ENCODE peak calls at places on chromosome 1, in four cellular contexts. B is stimulated activated CD8-positive, alpha-beta memory T cell treated with anti-CD3 and anti-CD28 coated beads, Interleukin-12 subunit alpha, Interleukin-12 subunit beta, amount 100 ng/mL, for 1 hour; X is head of caudate nucleus; D is anterior cingulate cortex. O is an unnamed sample.

GRCh38 chr1:19735419-19736127 is 64.1 kb downstream of the TMCO4 start:
- DNase-seq in B (no peak), X (peak; percentile 37), D (no peak), O (no peak)

GRCh38 chr1:28860332-28861073 is 48.5 kb downstream of the OPRD1 start:
- DNase-seq in B (no peak), X (no peak), D (no peak), O (no peak)

GRCh38 chr1:90723561-90724108 is 6.5 kb upstream of the BARHL2 start:
- DNase-seq in B (no peak), X (no peak), D (no peak), O (no peak)

GRCh38 chr1:92511541-92511940 is 24.8 kb upstream of the GFI1 start:
- DNase-seq in B (no peak), X (no peak), D (no peak), O (no peak)

GRCh38 chr1:172351347-172351746 is 69.1 kb upstream of the C1orf105 start:
- DNase-seq in B (no peak), X (no peak), D (no peak), O (no peak)

GRCh38 chr1:16721871-16722641 is 18.3 kb upstream of the RNU1-4 start:
- DNase-seq in B (no peak), X (no peak), D (no peak), O (no peak)

GRCh38 chr1:226510453-226510852 is 38.1 kb upstream of the STUM start:
- DNase-seq in B (no peak), X (no peak), D (no peak), O (no peak)

GRCh38 chr1:27527857-27528700 is 38.1 kb upstream of the WASF2 start:
- DNase-seq in B (no peak), X (peak; percentile 79), D (peak; percentile 15), O (no peak)

GRCh38 chr1:65254320-65255087 is 54.8 kb upstream of the DNAJC6 start:
- DNase-seq in B (peak; percentile 64), X (peak; percentile 94), D (peak; percentile 75), O (no peak)

GRCh38 chr1:171613282-171613681 is 8.8 kb upstream of the MYOCOS start:
- DNase-seq in B (no peak), X (no peak), D (no peak), O (no peak)

GRCh38 chr1:154749078-154749760 is 120.9 kb downstream of the KCNN3 start:
- DNase-seq in B (no peak), X (peak; percentile 83), D (no peak), O (no peak)

GRCh38 chr1:57132993-57133614 is 167.3 kb upstream of the C8B start:
- DNase-seq in B (no peak), X (no peak), D (no peak), O (no peak)

GRCh38 chr1:38950553-38950952 is 8.9 kb upstream of the RHBDL2 start:
- DNase-seq in B (no peak), X (no peak), D (no peak), O (no peak)

GRCh38 chr1:115977481-115978258 is 1.4 kb downstream of the SLC22A15 start:
- DNase-seq in B (no peak), X (peak; percentile 33), D (no peak), O (no peak)

GRCh38 chr1:70003509-70003908 is 201.9 kb downstream of the LRRC40 start:
- DNase-seq in B (no peak), X (no peak), D (no peak), O (no peak)

GRCh38 chr1:207054476-207054875 is 1.4 kb downstream of the PFKFB2 start:
- DNase-seq in B (no peak), X (no peak), D (no peak), O (no peak)

GRCh38 chr1:185438936-185439335 is 121.9 kb upstream of the IVNS1ABP start:
- DNase-seq in B (no peak), X (no peak), D (no peak), O (no peak)

GRCh38 chr1:222256058-222256457 is 291.8 kb downstream of the HHIPL2 start:
- DNase-seq in B (no peak), X (no peak), D (no peak), O (no peak)